ENCODE peak calls at places on chromosome 21, in four cellular contexts. D is stimulated activated CD4-positive, alpha-beta T cell treated with anti-CD3 and anti-CD28 coated beads, TNF-alpha, amount 100 ng/mL, for 4 hours; L is fibroblast of lung; G is H54. S is an unnamed sample.

GRCh38 chr21:23316190-23316589 is 2291.1 kb downstream of the MRPL39 start:
- DNase-seq in G (no peak), D (no peak), L (no peak), S (no peak)

GRCh38 chr21:38377165-38378093 is 120.6 kb downstream of the KCNJ15 start:
- DNase-seq in L (no peak), G (no peak), D (no peak), S (no peak)

GRCh38 chr21:28776251-28776650 is 216.4 kb downstream of the LTN1 start:
- DNase-seq in L (peak; percentile 83), G (no peak), D (no peak), S (no peak)

GRCh38 chr21:33069994-33070811 is at the start of gene OLIG1:
- DNase-seq in D (peak; percentile 13), G (no peak), L (no peak), S (no peak)

GRCh38 chr21:46202592-46203202 is 18.4 kb upstream of the SPATC1L start:
- DNase-seq in L (no peak), D (no peak), G (no peak), S (no peak)

GRCh38 chr21:38984982-38985422 is 179.3 kb downstream of the ETS2 start:
- DNase-seq in L (peak; percentile 96), G (peak; percentile 58), D (no peak), S (no peak)

GRCh38 chr21:15057290-15057689 is 7.5 kb downstream of the NRIP1 start:
- DNase-seq in G (no peak), D (no peak), L (no peak), S (no peak)

GRCh38 chr21:41373769-41374168 is 11.9 kb downstream of the MX2 start:
- DNase-seq in D (no peak), L (no peak), G (no peak), S (no peak)

GRCh38 chr21:33732038-33732437 is 89.7 kb downstream of the ITSN1 start:
- DNase-seq in G (no peak), D (no peak), L (no peak), S (no peak)

GRCh38 chr21:36479415-36480402 is at the start of gene CLDN14:
- DNase-seq in D (no peak), L (peak; percentile 17), G (no peak), S (no peak)

GRCh38 chr21:35646606-35647005 is 413.7 kb downstream of the SETD4 start:
- DNase-seq in L (no peak), G (no peak), D (no peak), S (no peak)

GRCh38 chr21:17929514-17929913 is 110.4 kb upstream of the C21orf91 start:
- DNase-seq in D (no peak), G (no peak), L (no peak), S (no peak)

GRCh38 chr21:22898061-22898460 is 1899.9 kb downstream of the NCAM2 start:
- DNase-seq in D (no peak), G (no peak), L (no peak), S (no peak)

GRCh38 chr21:37198989-37199924 is 67.9 kb downstream of the VPS26C start:
- DNase-seq in G (peak; percentile 82), L (peak; percentile 64), D (no peak), S (no peak)

GRCh38 chr21:39523398-39523797 is 71.6 kb downstream of the SH3BGR start:
- DNase-seq in D (no peak), L (no peak), G (no peak), S (no peak)

GRCh38 chr21:16460936-16461335 is 731.2 kb downstream of the USP25 start:
- DNase-seq in D (no peak), L (no peak), G (no peak), S (no peak)

GRCh38 chr21:26513212-26513611 is 59.9 kb downstream of the CYYR1 start:
- DNase-seq in L (peak; percentile 53), D (no peak), G (no peak), S (no peak)

GRCh38 chr21:28540514-28540913 is 452.2 kb downstream of the LTN1 start:
- DNase-seq in L (peak; percentile 78), D (no peak), G (no peak), S (no peak)

GRCh38 chr21:45318556-45319341 is 31.1 kb upstream of the POFUT2 start:
- DNase-seq in D (no peak), G (peak; percentile 98), L (peak; percentile 83), S (no peak)

S was measured in activated B cell treated with CpG ODN at 0.5 μM for 24 hours.